ENCODE peak calls at places on chromosome 11, in six cellular contexts. D is fibroblast of pulmonary artery; W is activated T-helper 1 cell treated with anti-CD3 and anti-CD28 coated beads, Interleukin-12 subunit alpha, Interleukin-12 subunit beta, Interleukin-2, Interleukin-4 antibody, amounts not matched to agents 30 ng/mL and 10 ng/mL and 1 ng/mL, durations not matched to agents 14 hours and 24 hours and 36 hours; C is ELF-1; E is M059J; F is Kasumi-1. U is an unnamed sample.

GRCh38 chr11:59660621-59661020 is 8.2 kb downstream of the PATL1 start:
- DNase-seq in F (peak), C (no peak), D (no peak), E (no peak), W (no peak), U (no peak)

GRCh38 chr11:3920148-3920852 is 64.8 kb downstream of the STIM1 start:
- DNase-seq in D (peak), C (no peak), F (no peak), W (peak), E (peak), U (no peak)

GRCh38 chr11:2685051-2685450 is 14.7 kb downstream of the KCNQ1OT1 start:
- DNase-seq in D (no peak), W (no peak), E (no peak), F (no peak), C (no peak), U (no peak)

GRCh38 chr11:117900144-117900651 is 23.7 kb upstream of the FXYD6 start:
- DNase-seq in W (no peak), C (no peak), E (no peak), D (no peak), F (no peak), U (no peak)

GRCh38 chr11:112297248-112297866 is 36.7 kb upstream of the PLET1 start:
- DNase-seq in F (no peak), D (no peak), C (no peak), W (peak), E (no peak), U (no peak)

GRCh38 chr11:119470316-119471266 is 47.6 kb upstream of the THY1 start:
- DNase-seq in F (no peak), W (no peak), C (no peak), D (peak), E (peak), U (no peak)

GRCh38 chr11:8357891-8358566 is 94.4 kb upstream of the LMO1 start:
- DNase-seq in D (no peak), F (no peak), W (no peak), E (no peak), C (no peak), U (no peak)

GRCh38 chr11:120674537-120674936 is 163.0 kb downstream of the GRIK4 start:
- DNase-seq in F (no peak), W (no peak), E (peak), D (peak), C (no peak), U (peak)

GRCh38 chr11:109298865-109299264 is 123.1 kb upstream of the C11orf87 start:
- DNase-seq in E (no peak), W (no peak), F (no peak), D (no peak), C (no peak), U (no peak)

GRCh38 chr11:64230209-64230984 is at the start of gene DNAJC4:
- DNase-seq in C (peak), W (peak), D (peak), F (peak), E (peak), U (peak)

GRCh38 chr11:124746621-124747243 is 5.3 kb downstream of the VSIG2 start:
- DNase-seq in D (peak), E (peak), W (peak), F (peak), C (peak), U (peak)

GRCh38 chr11:16603245-16603644 is 135.2 kb upstream of the C11orf58 start:
- DNase-seq in E (no peak), C (peak), W (no peak), D (no peak), F (no peak), U (no peak)

GRCh38 chr11:123304828-123305530 is 109.9 kb upstream of the CLMP start:
- DNase-seq in E (no peak), W (no peak), D (no peak), F (no peak), C (no peak), U (no peak)

GRCh38 chr11:35526370-35526792 is 965 bp upstream of the PAMR1 start:
- DNase-seq in D (no peak), W (no peak), C (no peak), F (no peak), E (no peak), U (no peak)

GRCh38 chr11:70029115-70029830 is 48.8 kb upstream of the ANO1 start:
- DNase-seq in W (no peak), D (no peak), E (peak), C (peak), F (no peak), U (no peak)

GRCh38 chr11:8813658-8814057 is 97.3 kb upstream of the AKIP1 start:
- DNase-seq in E (peak), D (peak), C (peak), F (peak), W (peak), U (peak)

GRCh38 chr11:11157201-11157600 is 195.8 kb downstream of the CSNK2A3 start:
- DNase-seq in E (peak), W (peak), C (peak), D (peak), F (peak), U (peak)

GRCh38 chr11:17612221-17613188 is 65.4 kb downstream of the OTOG start:
- DNase-seq in E (no peak), D (no peak), C (no peak), W (no peak), F (no peak), U (no peak)

GRCh38 chr11:10784229-10785145 is 24.2 kb downstream of the EIF4G2 start:
- DNase-seq in C (peak), E (no peak), D (peak), F (no peak), W (no peak), U (no peak)

GRCh38 chr11:64934765-64935633 is 694 bp downstream of the GPHA2 start:
- DNase-seq in W (no peak), D (no peak), F (no peak), C (no peak), E (no peak), U (peak)

GRCh38 chr11:7999795-8000194 is 12.7 kb downstream of the EIF3F start:
- DNase-seq in F (no peak), E (no peak), D (no peak), C (no peak), W (no peak), U (no peak)

GRCh38 chr11:114034956-114035355 is 24.6 kb upstream of the ZBTB16 start:
- DNase-seq in D (no peak), E (no peak), C (no peak), W (no peak), F (no peak), U (no peak)

GRCh38 chr11:48116437-48116836 is 100.2 kb upstream of the OR4B1 start:
- DNase-seq in W (no peak), D (no peak), E (no peak), C (no peak), F (no peak), U (no peak)

U was measured in HepG2.